ENCODE peak calls at places on chromosomes 1 and 21, in six cellular contexts. E is activated naive CD4-positive, alpha-beta T cell treated with anti-CD3 and anti-CD28 coated beads, Interleukin-2, amount 10 ng/mL, durations not matched to agents 7 days and 5 days; J is HuH-7; O is GM03348; I is MCF 10A; Z is T-helper 22 cell. C is an unnamed sample.

GRCh38 chr1:152347116-152347728 is 12.6 kb downstream of the FLG2 start:
- DNase-seq in E (peak), J (peak), O (peak), I (peak), Z (peak), C (peak)

GRCh38 chr1:234907585-234908457 is 220.8 kb downstream of the TOMM20 start:
- DNase-seq in E (no peak), J (peak), O (peak), I (no peak), Z (no peak), C (no peak)

GRCh38 chr1:89986020-89986419 is 8.9 kb upstream of the ZNF326 start:
- DNase-seq in E (no peak), J (no peak), O (no peak), I (no peak), Z (no peak), C (no peak)

GRCh38 chr1:2539312-2539907 is 9.3 kb upstream of the HES5 start:
- DNase-seq in E (peak), J (peak), O (no peak), I (no peak), Z (no peak), C (peak)

GRCh38 chr1:38781872-38782617 is 77.5 kb downstream of the RRAGC start:
- DNase-seq in E (no peak), J (no peak), O (no peak), I (no peak), Z (no peak), C (no peak)

GRCh38 chr1:83828456-83828855 is 170.5 kb downstream of the TTLL7 start:
- DNase-seq in E (no peak), J (no peak), O (no peak), I (no peak), Z (no peak), C (no peak)

GRCh38 chr1:159171688-159172501 is 480 bp downstream of the CADM3 start:
- DNase-seq in E (no peak), J (no peak), O (no peak), I (peak), Z (no peak), C (peak)

GRCh38 chr1:47403321-47403720 is 12.8 kb upstream of the FOXE3 start:
- DNase-seq in E (no peak), J (no peak), O (no peak), I (no peak), Z (no peak), C (no peak)

GRCh38 chr1:112818990-112819689 is 104.0 kb upstream of the PPM1J start:
- DNase-seq in E (no peak), J (no peak), O (peak), I (no peak), Z (no peak), C (no peak)

GRCh38 chr1:226371866-226372490 is 35.9 kb downstream of the PARP1 start:
- DNase-seq in E (no peak), J (no peak), O (no peak), I (no peak), Z (no peak), C (no peak)

GRCh38 chr1:228287541-228288425 is 79.9 kb downstream of the OBSCN start:
- DNase-seq in E (no peak), J (no peak), O (no peak), I (no peak), Z (no peak), C (no peak)

GRCh38 chr1:221961532-221962292 is 219.8 kb upstream of the DUSP10 start:
- DNase-seq in E (peak), J (no peak), O (peak), I (peak), Z (no peak), C (no peak)

GRCh38 chr21:41796476-41797080 is 29.7 kb upstream of the RIPK4 start:
- DNase-seq in E (no peak), J (no peak), O (no peak), I (no peak), Z (no peak), C (no peak)

GRCh38 chr1:222974496-222974895 is 159.7 kb downstream of the DISP1 start:
- DNase-seq in E (no peak), J (no peak), O (peak), I (peak), Z (no peak), C (no peak)

GRCh38 chr21:32261929-32262328 is 16.9 kb downstream of the MIS18A start:
- DNase-seq in E (no peak), J (no peak), O (no peak), I (no peak), Z (no peak), C (no peak)

GRCh38 chr1:91570105-91570448 is 69.4 kb downstream of the CDC7 start:
- DNase-seq in E (no peak), J (no peak), O (no peak), I (no peak), Z (no peak), C (no peak)

C was measured in neural crest cell.